ENCODE peak calls at places on chromosomes 12 and 14, in eight cellular contexts. J is left ventricle myocardium inferior; K is neuronal stem cell; R is GM23248; Y is heart left ventricle; P is CD8-positive, alpha-beta memory T cell; F is OCI-LY7; S is PC-3. H is an unnamed sample. For H3K4me1, the result is how much of the 10 kb centered on the place peaks cover.

GRCh38 chr14:35414365-35414764 is 9.8 kb upstream of the NFKBIA start:
- DNase-seq in R (peak), F (no peak), J (no peak), S (peak), Y (no peak), K (no peak), P (no peak), H (no peak)

GRCh38 chr14:102333395-102333794 is 13.8 kb downstream of the ZNF839 start:
- DNase-seq in J (no peak), P (no peak), F (no peak), K (no peak), S (no peak), Y (no peak), R (no peak), H (no peak)

GRCh38 chr14:88786715-88787114 is 6.0 kb downstream of the EML5 start:
- DNase-seq in S (no peak), J (no peak), R (no peak), P (no peak), Y (no peak), F (no peak), K (no peak), H (no peak)

GRCh38 chr12:115201928-115202327 is 518.0 kb upstream of the TBX3 start:
- DNase-seq in S (peak), J (no peak), F (no peak), P (no peak), R (no peak), Y (no peak), K (no peak), H (no peak)

GRCh38 chr12:104596128-104596799 is 139.5 kb downstream of the CHST11 start:
- DNase-seq in K (no peak), J (peak), Y (no peak), R (peak), S (no peak), P (no peak), F (no peak), H (no peak)

GRCh38 chr12:5440973-5441372 is 9.1 kb downstream of the NTF3 start:
- DNase-seq in F (no peak), J (no peak), K (no peak), S (no peak), Y (no peak), P (no peak), R (no peak), H (no peak)

GRCh38 chr12:51591020-51591901 is at the start of gene SCN8A:
- DNase-seq in P (peak), F (peak), R (peak), K (peak), S (peak), Y (peak), J (peak), H (no peak)

GRCh38 chr12:27868165-27868564 is 88.1 kb upstream of the MANSC4 start:
- DNase-seq in S (no peak), J (no peak), P (no peak), R (peak), Y (no peak), K (no peak), F (no peak), H (no peak)

GRCh38 chr12:27285395-27285794 is 41.3 kb downstream of the STK38L start:
- DNase-seq in Y (no peak), P (no peak), F (no peak), S (no peak), J (no peak), K (no peak), R (peak), H (no peak)

GRCh38 chr12:113591480-113591971 is 119.9 kb upstream of the LHX5 start:
- DNase-seq in S (peak), Y (no peak), P (no peak), K (no peak), J (no peak), R (no peak), F (no peak), H (peak)

GRCh38 chr12:124087251-124088141 is 114.5 kb downstream of the ZNF664 start:
- DNase-seq in S (no peak), F (no peak), Y (no peak), J (no peak), R (no peak), K (no peak), P (no peak), H (no peak)

GRCh38 chr12:96452271-96452922 is 37.0 kb upstream of the CFAP54 start:
- DNase-seq in J (no peak), S (peak), K (no peak), Y (no peak), P (no peak), F (no peak), R (no peak), H (no peak)

GRCh38 chr12:95216704-95217376 is 427 bp downstream of the FGD6 start:
- DNase-seq in K (no peak), J (no peak), R (no peak), S (peak), F (peak), P (no peak), Y (no peak), H (no peak)

GRCh38 chr12:42143401-42144173 is 1.1 kb downstream of the GXYLT1 start:
- DNase-seq in S (peak), R (peak), F (peak), J (no peak), P (no peak), K (no peak), Y (no peak), H (no peak)

GRCh38 chr14:65997350-65997749 is 488.8 kb upstream of the CCDC196 start:
- DNase-seq in J (no peak), R (no peak), K (no peak), F (no peak), Y (no peak), P (no peak), S (no peak), H (no peak)

GRCh38 chr12:121189061-121189886 is 20.7 kb upstream of the P2RX4 start:
- DNase-seq in F (no peak), J (no peak), R (no peak), P (no peak), S (no peak), Y (no peak), K (no peak), H (no peak)

GRCh38 chr14:38342803-38343202 is 86.9 kb upstream of the CLEC14A start:
- DNase-seq in Y (no peak), P (no peak), R (peak), K (no peak), S (peak), J (no peak), F (no peak), H (no peak)

GRCh38 chr14:105888784-105889665 is 362.6 kb downstream of the TMEM121 start:
- DNase-seq in R (no peak), P (peak), F (no peak), J (peak), S (no peak), K (no peak), Y (no peak), H (peak)

GRCh38 chr14:32738206-32738871 is 200.3 kb upstream of the NPAS3 start:
- DNase-seq in R (no peak), P (no peak), J (no peak), S (no peak), F (no peak), K (no peak), Y (no peak), H (no peak)

GRCh38 chr14:105485720-105486332 is 860 bp upstream of the CRIP1 start:
- DNase-seq in P (peak), J (peak), Y (no peak), K (no peak), R (no peak), F (no peak), S (peak), H (no peak)

GRCh38 chr12:115375188-115375991 is 691.4 kb upstream of the TBX3 start:
- DNase-seq in S (peak), Y (no peak), R (peak), F (no peak), K (no peak), P (no peak), J (no peak), H (no peak)

GRCh38 chr14:104479901-104480300 is 99.7 kb upstream of the C14orf180 start:
- DNase-seq in R (no peak), J (no peak), S (no peak), K (no peak), P (no peak), Y (no peak), F (no peak), H (no peak)

GRCh38 chr12:85527192-85527591 is 247.2 kb downstream of the ALX1 start:
- DNase-seq in R (no peak), F (peak), P (no peak), J (no peak), Y (no peak), K (no peak), S (no peak), H (no peak)

GRCh38 chr12:83619973-83620372 is 933.3 kb downstream of the TMTC2 start:
- DNase-seq in K (no peak), F (no peak), Y (no peak), S (no peak), R (no peak), P (no peak), J (no peak), H (no peak)

GRCh38 chr14:76699901-76700590 is 61.2 kb upstream of the VASH1 start:
- DNase-seq in Y (no peak), P (no peak), J (no peak), K (no peak), R (no peak), F (no peak), S (no peak), H (no peak)

GRCh38 chr12:74689071-74689655 is 151.5 kb downstream of the ATXN7L3B start:
- DNase-seq in F (peak), Y (no peak), J (no peak), K (peak), S (peak), R (peak), P (no peak), H (no peak)

GRCh38 chr14:97393244-97393643 is 596.1 kb downstream of the VRK1 start:
- DNase-seq in K (no peak), Y (no peak), S (no peak), F (no peak), P (no peak), R (no peak), J (no peak), H (no peak)

GRCh38 chr12:6752181-6752930 is 585 bp downstream of the MLF2 start:
- DNase-seq in R (peak), S (peak), F (peak), K (no peak), P (no peak), Y (no peak), J (peak), H (no peak)

GRCh38 chr12:13167906-13168305 is 28.6 kb upstream of the EMP1 start:
- DNase-seq in R (no peak), S (no peak), P (no peak), Y (no peak), F (no peak), J (no peak), K (no peak), H (no peak)

GRCh38 chr12:111309584-111309983 is 59.3 kb downstream of the PHETA1 start:
- DNase-seq in F (no peak), P (no peak), Y (no peak), K (no peak), R (no peak), S (no peak), J (no peak), H (no peak)

GRCh38 chr12:124756730-124757129 is 106.9 kb downstream of the SCARB1 start:
- DNase-seq in R (no peak), S (no peak), K (no peak), P (no peak), F (no peak), Y (no peak), J (no peak), H (no peak)

GRCh38 chr12:127909031-127909430 is 357.9 kb upstream of the TMEM132C start:
- DNase-seq in F (no peak), S (no peak), J (no peak), K (no peak), R (peak), Y (no peak), P (no peak), H (no peak)

GRCh38 chr14:71966528-71966927 is 34.3 kb downstream of the RGS6 start:
- DNase-seq in K (no peak), S (no peak), P (no peak), F (no peak), R (no peak), J (no peak), Y (no peak), H (no peak)
- H3K27ac ChIP-seq in K (no peak), S (no peak), P (no peak), F (no peak), R (no peak), J (no peak), Y (no peak), H (no peak)

GRCh38 chr14:29800961-29801360 is 126.7 kb downstream of the PRKD1 start:
- DNase-seq in S (no peak), J (no peak), F (no peak), Y (no peak), R (peak), K (no peak), P (no peak), H (no peak)

GRCh38 chr14:29798078-29798477 is 129.6 kb downstream of the PRKD1 start:
- DNase-seq in S (no peak), Y (no peak), R (no peak), F (no peak), J (no peak), P (no peak), K (no peak), H (no peak)

GRCh38 chr14:29798776-29799175 is 128.9 kb downstream of the PRKD1 start:
- DNase-seq in P (no peak), K (no peak), F (no peak), S (no peak), J (no peak), Y (no peak), R (no peak), H (no peak)

GRCh38 chr14:29799718-29800117 is 127.9 kb downstream of the PRKD1 start:
- DNase-seq in R (no peak), Y (no peak), F (no peak), S (no peak), J (no peak), P (no peak), K (no peak), H (no peak)

DNA sequence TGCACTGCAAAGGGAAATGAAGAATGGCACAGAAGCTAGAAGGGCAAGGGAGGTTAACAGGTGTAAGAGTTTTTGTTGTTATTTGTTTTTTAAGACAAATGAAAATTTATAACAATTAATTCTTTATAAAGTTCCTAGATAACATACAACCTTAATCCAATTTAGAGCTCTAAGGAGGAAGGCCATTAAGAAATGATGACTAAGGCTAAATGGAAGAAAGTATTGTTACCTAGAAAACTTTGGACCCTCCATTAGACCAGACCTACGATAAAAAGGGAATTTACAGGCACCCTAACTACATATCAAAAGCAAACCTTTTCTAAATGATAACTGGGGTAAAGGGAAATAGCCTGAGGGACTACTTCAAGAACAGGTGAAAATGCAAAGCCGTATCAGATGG is 130.8 kb downstream of the PRKD1 start:
- DNase-seq in P (no peak), F (no peak), J (no peak), Y (no peak), S (no peak), R (no peak), K (no peak), H (no peak)
- H3K4me3 ChIP-seq in P (no peak), F (no peak), J (no peak), Y (no peak), S (no peak), R (no peak), K (no peak), H (no peak)

GRCh38 chr12:8844665-8845064 is 22.2 kb downstream of the A2ML1 start:
- DNase-seq in S (no peak), R (no peak), F (no peak), K (no peak), P (no peak), Y (peak), J (peak), H (no peak)
- H3K4me1 ChIP-seq in S (under half), R (under half), F (under half), K (under half), P (under half), Y (under half), J (under half), H (under half)

GRCh38 chr14:67373347-67373746 is 13.2 kb downstream of the EIF2S1 start:
- DNase-seq in P (no peak), J (no peak), Y (no peak), S (no peak), K (no peak), R (no peak), F (no peak), H (no peak)

GRCh38 chr14:67377916-67378315 is 17.8 kb downstream of the EIF2S1 start:
- DNase-seq in Y (no peak), S (no peak), F (no peak), K (no peak), P (no peak), R (no peak), J (no peak), H (no peak)

GRCh38 chr14:67371247-67372148 is 11.4 kb downstream of the EIF2S1 start:
- DNase-seq in F (no peak), Y (no peak), P (no peak), J (no peak), S (no peak), K (no peak), R (no peak), H (no peak)

GRCh38 chr14:67370830-67371229 is 10.7 kb downstream of the EIF2S1 start:
- DNase-seq in F (no peak), S (peak), J (no peak), R (peak), Y (no peak), K (no peak), P (no peak), H (no peak)

DNA sequence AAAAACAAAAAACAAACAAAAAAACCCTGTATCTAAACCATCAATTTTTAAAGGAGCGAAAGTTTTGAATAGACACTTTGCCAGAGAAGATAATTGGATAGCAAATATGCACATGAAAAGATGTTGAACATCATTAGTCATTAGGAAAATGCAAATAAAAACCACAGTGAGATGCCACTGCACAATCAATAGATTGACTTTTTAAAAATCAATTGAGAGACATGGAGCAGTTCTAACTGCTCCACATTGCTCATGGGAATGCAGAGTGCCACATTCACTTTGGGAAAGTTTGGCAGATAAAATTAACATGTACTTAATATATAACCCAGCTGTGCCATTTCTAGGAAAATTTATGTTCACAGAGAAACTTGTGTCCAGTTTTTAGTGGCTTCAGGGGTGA is 12.7 kb downstream of the EIF2S1 start:
- DNase-seq in Y (no peak), P (no peak), S (no peak), F (no peak), J (no peak), R (no peak), K (no peak), H (no peak)
- H3K27ac ChIP-seq in Y (no peak), P (no peak), S (no peak), F (no peak), J (no peak), R (no peak), K (no peak), H (no peak)

GRCh38 chr12:55725556-55725955 is 3.3 kb downstream of the CD63 start:
- DNase-seq in Y (no peak), S (no peak), P (no peak), R (peak), F (no peak), J (no peak), K (no peak), H (no peak)

GRCh38 chr12:55722948-55723347 is 2.8 kb downstream of the RDH5 start:
- DNase-seq in S (no peak), K (no peak), J (no peak), R (peak), Y (no peak), F (no peak), P (peak), H (no peak)

GRCh38 chr12:55724940-55725309 is 3.9 kb downstream of the CD63 start:
- DNase-seq in S (no peak), K (no peak), R (peak), P (no peak), Y (no peak), J (no peak), F (no peak), H (no peak)

GRCh38 chr12:55724226-55724939 is 4.2 kb downstream of the RDH5 start:
- DNase-seq in Y (peak), P (peak), R (peak), F (peak), S (peak), K (no peak), J (peak), H (peak)

GRCh38 chr12:55723516-55724225 is 3.5 kb downstream of the RDH5 start:
- DNase-seq in F (no peak), S (no peak), J (no peak), K (no peak), R (peak), P (no peak), Y (no peak), H (no peak)
- H3K4me3 ChIP-seq in F (no peak), S (no peak), J (no peak), K (no peak), R (no peak), P (no peak), Y (no peak), H (no peak)

GRCh38 chr14:61474671-61475070 is 153.3 kb downstream of the PRKCH start:
- DNase-seq in Y (no peak), F (no peak), S (no peak), J (no peak), R (no peak), K (no peak), P (no peak), H (no peak)
- H3K4me1 ChIP-seq in Y (half or more), F (half or more), S (half or more), J (half or more), R (half or more), K (under half), P (half or more), H (half or more)